ENCODE peak calls at places on chromosomes 6 and 20, in five cellular contexts. Q is foreskin fibroblast; I is breast epithelium; U is naive thymus-derived CD8-positive, alpha-beta T cell; Z is AG08395. K is an unnamed sample.

GRCh38 chr20:47670913-47671312 is 114.4 kb downstream of the SULF2 start:
- DNase-seq in Q (no peak), I (no peak), Z (no peak), U (no peak), K (no peak)

GRCh38 chr6:45163952-45164766 is 164.0 kb upstream of the RUNX2 start:
- DNase-seq in U (peak), Q (no peak), Z (no peak), I (no peak), K (no peak)

GRCh38 chr6:83867527-83868161 is 8.2 kb downstream of the CYB5R4 start:
- DNase-seq in Z (peak), Q (peak), U (peak), I (no peak), K (no peak)

GRCh38 chr6:19692506-19693298 is 144.5 kb upstream of the ID4 start:
- DNase-seq in U (no peak), Q (no peak), I (no peak), Z (no peak), K (no peak)

GRCh38 chr6:154868143-154868594 is 126.9 kb upstream of the TIAM2 start:
- DNase-seq in I (no peak), Q (peak), Z (peak), U (no peak), K (no peak)

GRCh38 chr6:155313602-155314091 is 637 bp downstream of the TFB1M start:
- DNase-seq in I (no peak), Z (no peak), Q (peak), U (no peak), K (no peak)

GRCh38 chr6:56595490-56596122 is 47.1 kb downstream of the DST start:
- DNase-seq in Q (peak), I (no peak), U (no peak), Z (peak), K (peak)

GRCh38 chr20:48820649-48820973 is 7.2 kb downstream of the PREX1 start:
- DNase-seq in Q (no peak), I (no peak), Z (no peak), U (no peak), K (no peak)

GRCh38 chr6:84282566-84282965 is 55.1 kb upstream of the CEP162 start:
- DNase-seq in I (no peak), Z (peak), U (no peak), Q (peak), K (no peak)

GRCh38 chr6:136066005-136066404 is 184.1 kb downstream of the MTFR2 start:
- DNase-seq in Z (no peak), U (no peak), Q (no peak), I (no peak), K (no peak)

GRCh38 chr6:159036673-159037072 is 8.1 kb downstream of the TAGAP start:
- DNase-seq in Z (no peak), U (no peak), I (no peak), Q (no peak), K (peak)

GRCh38 chr20:32067234-32067821 is 15.3 kb downstream of the HCK start:
- DNase-seq in Z (peak), U (no peak), I (no peak), Q (peak), K (no peak)

GRCh38 chr20:25397081-25397480 is 6.4 kb upstream of the ABHD12 start:
- DNase-seq in U (no peak), Z (no peak), Q (no peak), I (no peak), K (no peak)

GRCh38 chr6:45896783-45897441 is 118.7 kb downstream of the CLIC5 start:
- DNase-seq in I (no peak), Q (peak), Z (peak), U (no peak), K (no peak)

GRCh38 chr6:168100011-168100802 is 21.2 kb upstream of the FRMD1 start:
- DNase-seq in Q (no peak), I (no peak), U (no peak), Z (no peak), K (no peak)

GRCh38 chr20:17859616-17860232 is 108.9 kb downstream of the SNX5 start:
- DNase-seq in Q (no peak), I (no peak), U (no peak), Z (no peak), K (peak)

GRCh38 chr6:43593938-43594337 is 18.0 kb downstream of the POLH start:
- DNase-seq in Z (no peak), U (no peak), Q (no peak), I (no peak), K (no peak)